ENCODE peak calls at places on chromosomes 7 and 10, in six cellular contexts. One of them, this sample, is unnamed.

GRCh38 chr10:113983552-113983951 is 60.1 kb upstream of the ADRB1 start:
- DNase-seq in brain pericyte: no peak
- DNase-seq in body of pancreas: no peak
- DNase-seq in stimulated activated CD4-positive, alpha-beta T cell treated with anti-CD3 and anti-CD28 coated beads, Interleukin-4, amount 100 ng/mL, for 1 hour: no peak
- DNase-seq in HS-27A: no peak
- DNase-seq in HuH-7.5: no peak
- DNase-seq in this sample: no peak

GRCh38 chr7:46035166-46035565 is 114.1 kb upstream of the IGFBP3 start:
- DNase-seq in brain pericyte: no peak
- DNase-seq in body of pancreas: no peak
- DNase-seq in HS-27A: no peak
- DNase-seq in stimulated activated CD4-positive, alpha-beta T cell treated with anti-CD3 and anti-CD28 coated beads, Interleukin-4, amount 100 ng/mL, for 1 hour: no peak
- DNase-seq in HuH-7.5: no peak
- DNase-seq in this sample: no peak

GRCh38 chr7:103073989-103074518 is 542 bp downstream of the FBXL13 start:
- DNase-seq in HS-27A: no peak
- DNase-seq in HuH-7.5: peak
- DNase-seq in body of pancreas: peak
- DNase-seq in brain pericyte: no peak
- DNase-seq in stimulated activated CD4-positive, alpha-beta T cell treated with anti-CD3 and anti-CD28 coated beads, Interleukin-4, amount 100 ng/mL, for 1 hour: no peak
- DNase-seq in this sample: no peak

GRCh38 chr10:131049051-131049450 is 262.5 kb downstream of the TCERG1L start:
- DNase-seq in HS-27A: no peak
- DNase-seq in body of pancreas: no peak
- DNase-seq in brain pericyte: no peak
- DNase-seq in stimulated activated CD4-positive, alpha-beta T cell treated with anti-CD3 and anti-CD28 coated beads, Interleukin-4, amount 100 ng/mL, for 1 hour: no peak
- DNase-seq in HuH-7.5: no peak
- DNase-seq in this sample: no peak

GRCh38 chr10:119853584-119853983 is 19.1 kb downstream of the MCMBP start:
- DNase-seq in stimulated activated CD4-positive, alpha-beta T cell treated with anti-CD3 and anti-CD28 coated beads, Interleukin-4, amount 100 ng/mL, for 1 hour: no peak
- DNase-seq in brain pericyte: no peak
- DNase-seq in HuH-7.5: no peak
- DNase-seq in body of pancreas: no peak
- DNase-seq in HS-27A: no peak
- DNase-seq in this sample: no peak

GRCh38 chr10:85262992-85263391 is 934.6 kb downstream of the CCSER2 start:
- DNase-seq in body of pancreas: no peak
- DNase-seq in HS-27A: no peak
- DNase-seq in stimulated activated CD4-positive, alpha-beta T cell treated with anti-CD3 and anti-CD28 coated beads, Interleukin-4, amount 100 ng/mL, for 1 hour: no peak
- DNase-seq in HuH-7.5: no peak
- DNase-seq in brain pericyte: no peak
- DNase-seq in this sample: no peak

GRCh38 chr7:3682028-3682712 is 381.1 kb downstream of the SDK1 start:
- DNase-seq in body of pancreas: no peak
- DNase-seq in HuH-7.5: no peak
- DNase-seq in HS-27A: no peak
- DNase-seq in brain pericyte: no peak
- DNase-seq in stimulated activated CD4-positive, alpha-beta T cell treated with anti-CD3 and anti-CD28 coated beads, Interleukin-4, amount 100 ng/mL, for 1 hour: no peak
- DNase-seq in this sample: no peak

GRCh38 chr10:61828034-61828433 is 73.5 kb upstream of the ARID5B start:
- DNase-seq in body of pancreas: no peak
- DNase-seq in HS-27A: no peak
- DNase-seq in brain pericyte: no peak
- DNase-seq in HuH-7.5: no peak
- DNase-seq in stimulated activated CD4-positive, alpha-beta T cell treated with anti-CD3 and anti-CD28 coated beads, Interleukin-4, amount 100 ng/mL, for 1 hour: no peak
- DNase-seq in this sample: no peak

GRCh38 chr7:140640060-140640611 is 477 bp downstream of the DENND2A start:
- DNase-seq in HuH-7.5: no peak
- DNase-seq in HS-27A: no peak
- DNase-seq in brain pericyte: no peak
- DNase-seq in stimulated activated CD4-positive, alpha-beta T cell treated with anti-CD3 and anti-CD28 coated beads, Interleukin-4, amount 100 ng/mL, for 1 hour: peak
- DNase-seq in body of pancreas: no peak
- DNase-seq in this sample: peak

GRCh38 chr10:125225051-125225450 is 64.7 kb upstream of the CTBP2 start:
- DNase-seq in HuH-7.5: no peak
- DNase-seq in brain pericyte: no peak
- DNase-seq in stimulated activated CD4-positive, alpha-beta T cell treated with anti-CD3 and anti-CD28 coated beads, Interleukin-4, amount 100 ng/mL, for 1 hour: no peak
- DNase-seq in HS-27A: no peak
- DNase-seq in body of pancreas: no peak
- DNase-seq in this sample: no peak

GRCh38 chr7:30796105-30796869 is 25.1 kb downstream of the MINDY4 start:
- DNase-seq in HuH-7.5: no peak
- DNase-seq in brain pericyte: no peak
- DNase-seq in HS-27A: no peak
- DNase-seq in stimulated activated CD4-positive, alpha-beta T cell treated with anti-CD3 and anti-CD28 coated beads, Interleukin-4, amount 100 ng/mL, for 1 hour: no peak
- DNase-seq in body of pancreas: no peak
- DNase-seq in this sample: peak

GRCh38 chr7:150570712-150571465 is 3.7 kb downstream of the GIMAP4 start:
- DNase-seq in body of pancreas: no peak
- DNase-seq in stimulated activated CD4-positive, alpha-beta T cell treated with anti-CD3 and anti-CD28 coated beads, Interleukin-4, amount 100 ng/mL, for 1 hour: no peak
- DNase-seq in HS-27A: no peak
- DNase-seq in brain pericyte: no peak
- DNase-seq in HuH-7.5: no peak
- DNase-seq in this sample: no peak

GRCh38 chr7:123784263-123784662 is 35.5 kb upstream of the WASL start:
- DNase-seq in HS-27A: no peak
- DNase-seq in body of pancreas: no peak
- DNase-seq in HuH-7.5: no peak
- DNase-seq in brain pericyte: no peak
- DNase-seq in stimulated activated CD4-positive, alpha-beta T cell treated with anti-CD3 and anti-CD28 coated beads, Interleukin-4, amount 100 ng/mL, for 1 hour: no peak
- DNase-seq in this sample: peak

GRCh38 chr7:45294559-45294958 is 137.0 kb downstream of the RAMP3 start:
- DNase-seq in stimulated activated CD4-positive, alpha-beta T cell treated with anti-CD3 and anti-CD28 coated beads, Interleukin-4, amount 100 ng/mL, for 1 hour: no peak
- DNase-seq in HS-27A: no peak
- DNase-seq in brain pericyte: no peak
- DNase-seq in body of pancreas: no peak
- DNase-seq in HuH-7.5: no peak
- DNase-seq in this sample: no peak

GRCh38 chr7:131141443-131141967 is 186.2 kb upstream of the MKLN1 start:
- DNase-seq in HS-27A: no peak
- DNase-seq in brain pericyte: no peak
- DNase-seq in body of pancreas: no peak
- DNase-seq in stimulated activated CD4-positive, alpha-beta T cell treated with anti-CD3 and anti-CD28 coated beads, Interleukin-4, amount 100 ng/mL, for 1 hour: no peak
- DNase-seq in HuH-7.5: no peak
- DNase-seq in this sample: no peak

GRCh38 chr10:4137299-4137698 is 352.3 kb upstream of the KLF6 start:
- DNase-seq in HS-27A: no peak
- DNase-seq in brain pericyte: no peak
- DNase-seq in HuH-7.5: no peak
- DNase-seq in stimulated activated CD4-positive, alpha-beta T cell treated with anti-CD3 and anti-CD28 coated beads, Interleukin-4, amount 100 ng/mL, for 1 hour: no peak
- DNase-seq in body of pancreas: no peak
- DNase-seq in this sample: no peak

GRCh38 chr7:100539436-100540006 is 518 bp downstream of the AGFG2 start:
- DNase-seq in HuH-7.5: no peak
- DNase-seq in HS-27A: no peak
- DNase-seq in stimulated activated CD4-positive, alpha-beta T cell treated with anti-CD3 and anti-CD28 coated beads, Interleukin-4, amount 100 ng/mL, for 1 hour: peak
- DNase-seq in brain pericyte: no peak
- DNase-seq in body of pancreas: no peak
- DNase-seq in this sample: no peak

GRCh38 chr10:132714096-132714721 is 71.7 kb downstream of the NKX6-2 start:
- DNase-seq in HuH-7.5: no peak
- DNase-seq in stimulated activated CD4-positive, alpha-beta T cell treated with anti-CD3 and anti-CD28 coated beads, Interleukin-4, amount 100 ng/mL, for 1 hour: no peak
- DNase-seq in brain pericyte: no peak
- DNase-seq in HS-27A: no peak
- DNase-seq in body of pancreas: no peak
- DNase-seq in this sample: no peak

GRCh38 chr10:47379445-47379785 is 4.7 kb downstream of the ZNF488 start:
- DNase-seq in brain pericyte: no peak
- DNase-seq in HuH-7.5: no peak
- DNase-seq in HS-27A: no peak
- DNase-seq in body of pancreas: no peak
- DNase-seq in stimulated activated CD4-positive, alpha-beta T cell treated with anti-CD3 and anti-CD28 coated beads, Interleukin-4, amount 100 ng/mL, for 1 hour: no peak
- DNase-seq in this sample: no peak

GRCh38 chr10:132193907-132194552 is 7.3 kb downstream of the DPYSL4 start:
- DNase-seq in brain pericyte: no peak
- DNase-seq in HS-27A: no peak
- DNase-seq in stimulated activated CD4-positive, alpha-beta T cell treated with anti-CD3 and anti-CD28 coated beads, Interleukin-4, amount 100 ng/mL, for 1 hour: no peak
- DNase-seq in HuH-7.5: peak
- DNase-seq in body of pancreas: no peak
- DNase-seq in this sample: no peak

GRCh38 chr10:30747633-30748032 is 118.1 kb upstream of the LYZL2 start:
- DNase-seq in body of pancreas: no peak
- DNase-seq in stimulated activated CD4-positive, alpha-beta T cell treated with anti-CD3 and anti-CD28 coated beads, Interleukin-4, amount 100 ng/mL, for 1 hour: peak
- DNase-seq in HuH-7.5: no peak
- DNase-seq in HS-27A: no peak
- DNase-seq in brain pericyte: no peak
- DNase-seq in this sample: peak

GRCh38 chr10:548212-548897 is 141.1 kb downstream of the DIP2C start:
- DNase-seq in HS-27A: no peak
- DNase-seq in stimulated activated CD4-positive, alpha-beta T cell treated with anti-CD3 and anti-CD28 coated beads, Interleukin-4, amount 100 ng/mL, for 1 hour: no peak
- DNase-seq in body of pancreas: peak
- DNase-seq in HuH-7.5: no peak
- DNase-seq in brain pericyte: no peak
- DNase-seq in this sample: no peak

GRCh38 chr7:127905491-127906330 is 125.5 kb downstream of the LRRC4 start:
- DNase-seq in body of pancreas: no peak
- DNase-seq in HS-27A: no peak
- DNase-seq in brain pericyte: no peak
- DNase-seq in stimulated activated CD4-positive, alpha-beta T cell treated with anti-CD3 and anti-CD28 coated beads, Interleukin-4, amount 100 ng/mL, for 1 hour: no peak
- DNase-seq in HuH-7.5: no peak
- DNase-seq in this sample: peak

GRCh38 chr7:73520673-73521635 is 1.1 kb downstream of the BAZ1B start:
- DNase-seq in HS-27A: peak
- DNase-seq in body of pancreas: no peak
- DNase-seq in stimulated activated CD4-positive, alpha-beta T cell treated with anti-CD3 and anti-CD28 coated beads, Interleukin-4, amount 100 ng/mL, for 1 hour: no peak
- DNase-seq in HuH-7.5: peak
- DNase-seq in brain pericyte: no peak
- DNase-seq in this sample: peak

GRCh38 chr7:130141161-130141857 is 63.9 kb downstream of the TMEM209 start:
- DNase-seq in brain pericyte: no peak
- DNase-seq in HS-27A: no peak
- DNase-seq in stimulated activated CD4-positive, alpha-beta T cell treated with anti-CD3 and anti-CD28 coated beads, Interleukin-4, amount 100 ng/mL, for 1 hour: peak
- DNase-seq in body of pancreas: peak
- DNase-seq in HuH-7.5: no peak
- DNase-seq in this sample: peak

GRCh38 chr7:101848168-101848951 is 30.9 kb downstream of the CUX1 start:
- DNase-seq in brain pericyte: no peak
- DNase-seq in HuH-7.5: no peak
- DNase-seq in stimulated activated CD4-positive, alpha-beta T cell treated with anti-CD3 and anti-CD28 coated beads, Interleukin-4, amount 100 ng/mL, for 1 hour: no peak
- DNase-seq in body of pancreas: no peak
- DNase-seq in HS-27A: no peak
- DNase-seq in this sample: no peak

GRCh38 chr7:26489404-26489803 is 197.7 kb downstream of the SNX10 start:
- DNase-seq in stimulated activated CD4-positive, alpha-beta T cell treated with anti-CD3 and anti-CD28 coated beads, Interleukin-4, amount 100 ng/mL, for 1 hour: no peak
- DNase-seq in HS-27A: no peak
- DNase-seq in HuH-7.5: no peak
- DNase-seq in body of pancreas: no peak
- DNase-seq in brain pericyte: no peak
- DNase-seq in this sample: no peak

GRCh38 chr7:130189281-130189782 is 15.9 kb downstream of the TMEM209 start:
- DNase-seq in HS-27A: no peak
- DNase-seq in stimulated activated CD4-positive, alpha-beta T cell treated with anti-CD3 and anti-CD28 coated beads, Interleukin-4, amount 100 ng/mL, for 1 hour: no peak
- DNase-seq in brain pericyte: no peak
- DNase-seq in body of pancreas: no peak
- DNase-seq in HuH-7.5: no peak
- DNase-seq in this sample: peak